ENCODE peak calls at places on chromosomes 11 and 22, in five cellular contexts. N is dorsolateral prefrontal cortex; R is stimulated activated CD4-positive, alpha-beta T cell treated with anti-CD3 and anti-CD28 coated beads, Interleukin-4, amount 100 ng/mL, for 48 hours; H is type B pancreatic cell; G is thoracic aorta. S is an unnamed sample.

GRCh38 chr11:60348116-60348515 is 21.1 kb downstream of the MS4A6E start:
- DNase-seq in H (no peak), R (no peak), G (no peak), N (no peak), S (no peak)

GRCh38 chr11:33387996-33388395 is 130.8 kb downstream of the HIPK3 start:
- DNase-seq in R (no peak), G (no peak), N (no peak), H (no peak), S (no peak)

GRCh38 chr11:57163160-57163868 is 18.4 kb upstream of the LRRC55 start:
- DNase-seq in G (no peak), H (no peak), N (peak; percentile 71), R (no peak), S (no peak)

GRCh38 chr11:6217722-6218121 is 12.4 kb downstream of the C11orf42 start:
- DNase-seq in N (no peak), H (no peak), R (no peak), G (no peak), S (no peak)

GRCh38 chr11:113176971-113177370 is 137.4 kb upstream of the TTC12 start:
- DNase-seq in G (no peak), H (no peak), N (no peak), R (no peak), S (no peak)

GRCh38 chr11:109424893-109425292 is 2.9 kb downstream of the C11orf87 start:
- DNase-seq in N (no peak), H (no peak), G (no peak), R (no peak), S (no peak)

GRCh38 chr11:44266056-44266780 is 43.7 kb downstream of the ALX4 start:
- DNase-seq in R (no peak), H (no peak), G (no peak), N (no peak), S (no peak)

GRCh38 chr11:86670179-86670578 is 2.2 kb downstream of the ME3 start:
- DNase-seq in G (no peak), R (no peak), N (no peak), H (no peak), S (no peak)

GRCh38 chr11:25838918-25839611 is 492.9 kb upstream of the ANO3 start:
- DNase-seq in G (no peak), N (no peak), H (no peak), R (no peak), S (no peak)

GRCh38 chr22:32900856-32901255 is 99.4 kb downstream of the TIMP3 start:
- DNase-seq in N (no peak), G (no peak), R (no peak), H (no peak), S (no peak)